ENCODE peak calls at places on chromosomes 3 and 15, in five cellular contexts. O is HFFc6; Y is left cardiac atrium; W is activated naive CD8-positive, alpha-beta T cell treated with anti-CD3 and anti-CD28 coated beads for 36 hours; X is NCI-H345. A is an unnamed sample.

GRCh38 chr15:29844290-29844903 is 22.1 kb upstream of the TJP1 start:
- DNase-seq in X (no peak), Y (no peak), O (peak), W (no peak), A (no peak)

GRCh38 chr3:174023445-174023844 is 625.9 kb downstream of the NLGN1 start:
- DNase-seq in X (peak), O (no peak), Y (no peak), W (no peak), A (no peak)

GRCh38 chr15:48499978-48500377 is 145.5 kb downstream of the FBN1 start:
- DNase-seq in O (no peak), Y (no peak), W (no peak), X (no peak), A (no peak)

GRCh38 chr3:22103423-22103822 is 352.4 kb upstream of the ZNF385D start:
- DNase-seq in W (no peak), X (no peak), Y (no peak), O (no peak), A (no peak)

GRCh38 chr3:14803101-14803980 is 15.4 kb upstream of the FGD5 start:
- DNase-seq in X (no peak), Y (peak), O (no peak), W (peak), A (peak)

GRCh38 chr15:35616436-35617271 is 70.7 kb upstream of the DPH6 start:
- DNase-seq in X (no peak), O (no peak), Y (no peak), W (no peak), A (no peak)

GRCh38 chr3:11643212-11644087 is at the start of gene VGLL4:
- DNase-seq in X (no peak), O (peak), Y (peak), W (peak), A (peak)

GRCh38 chr15:82768414-82769081 is 37.3 kb downstream of the FSD2 start:
- DNase-seq in W (no peak), X (no peak), Y (no peak), O (peak), A (peak)

GRCh38 chr15:76533060-76533955 is 196.7 kb downstream of the ISL2 start:
- DNase-seq in W (no peak), Y (no peak), X (peak), O (no peak), A (no peak)

GRCh38 chr15:33131880-33132279 is 62.6 kb downstream of the FMN1 start:
- DNase-seq in Y (no peak), X (no peak), O (no peak), W (no peak), A (peak)

GRCh38 chr15:70530906-70531305 is 232.5 kb downstream of the UACA start:
- DNase-seq in O (no peak), W (no peak), X (no peak), Y (no peak), A (no peak)

GRCh38 chr3:151580592-151580991 is 119.7 kb upstream of the IGSF10 start:
- DNase-seq in W (no peak), Y (no peak), X (no peak), O (peak), A (peak)

GRCh38 chr3:50205719-50206276 is 727 bp downstream of the SLC38A3 start:
- DNase-seq in O (no peak), W (peak), X (no peak), Y (peak), A (no peak)

GRCh38 chr15:56965614-56966013 is 47.2 kb downstream of the TCF12 start:
- DNase-seq in X (no peak), O (no peak), Y (no peak), W (no peak), A (no peak)

GRCh38 chr3:183566882-183567281 is 11.4 kb upstream of the KLHL6 start:
- DNase-seq in O (no peak), W (no peak), Y (no peak), X (no peak), A (no peak)

GRCh38 chr3:159619341-159619885 is 369.2 kb upstream of the IL12A start:
- DNase-seq in Y (no peak), O (peak), X (peak), W (no peak), A (peak)

GRCh38 chr3:192409203-192409837 is 318.0 kb downstream of the FGF12 start:
- DNase-seq in W (no peak), O (no peak), Y (peak), X (peak), A (no peak)

GRCh38 chr3:11539677-11540076 is 104.0 kb downstream of the VGLL4 start:
- DNase-seq in W (no peak), Y (no peak), X (peak), O (no peak), A (no peak)

GRCh38 chr3:108085821-108086350 is 4.9 kb downstream of the CD47 start:
- DNase-seq in W (no peak), Y (no peak), X (no peak), O (no peak), A (no peak)

GRCh38 chr3:197259096-197259495 is 39.3 kb downstream of the DLG1 start:
- DNase-seq in Y (no peak), W (no peak), X (no peak), O (no peak), A (no peak)

GRCh38 chr15:100866386-100867330 is 13.0 kb upstream of the ALDH1A3 start:
- DNase-seq in Y (no peak), O (no peak), X (no peak), W (no peak), A (no peak)

GRCh38 chr3:114624676-114625181 is 330.9 kb downstream of the TIGIT start:
- DNase-seq in O (peak), Y (peak), X (no peak), W (peak), A (peak)

GRCh38 chr3:118772036-118773030 is 262.3 kb downstream of the IGSF11 start:
- DNase-seq in W (no peak), X (peak), Y (no peak), O (no peak), A (no peak)

GRCh38 chr3:53312832-53313231 is 34.5 kb downstream of the DCP1A start:
- DNase-seq in X (no peak), Y (no peak), W (no peak), O (no peak), A (no peak)

GRCh38 chr3:15845475-15845874 is 47.7 kb upstream of the ANKRD28 start:
- DNase-seq in O (no peak), W (no peak), Y (no peak), X (no peak), A (no peak)

GRCh38 chr15:35933531-35933930 is 387.6 kb upstream of the DPH6 start:
- DNase-seq in O (no peak), W (no peak), Y (no peak), X (no peak), A (no peak)

GRCh38 chr15:88813960-88814359 is 10.7 kb downstream of the ACAN start:
- DNase-seq in Y (no peak), O (no peak), X (no peak), W (no peak), A (no peak)

GRCh38 chr15:63223463-63223862 is 34.1 kb downstream of the RAB8B start:
- DNase-seq in W (no peak), Y (no peak), X (no peak), O (no peak), A (no peak)

GRCh38 chr15:35622641-35623340 is 76.8 kb upstream of the DPH6 start:
- DNase-seq in O (no peak), Y (no peak), W (no peak), X (no peak), A (no peak)

GRCh38 chr3:109023656-109024254 is 70.1 kb upstream of the GUCA1C start:
- DNase-seq in Y (peak), W (peak), X (peak), O (peak), A (peak)

GRCh38 chr15:57159767-57160166 is 216.5 kb upstream of the CGNL1 start:
- DNase-seq in X (no peak), O (no peak), W (no peak), Y (no peak), A (no peak)

GRCh38 chr3:48400824-48401433 is 28.9 kb downstream of the FBXW12 start:
- DNase-seq in Y (peak), W (peak), O (peak), X (peak), A (peak)

GRCh38 chr3:51705276-51706020 is 1.4 kb upstream of the GRM2 start:
- DNase-seq in Y (peak), W (no peak), O (no peak), X (no peak), A (no peak)

GRCh38 chr3:194488007-194488742 is 1.4 kb upstream of the ATP13A3 start:
- DNase-seq in O (no peak), Y (peak), W (no peak), X (no peak), A (no peak)

GRCh38 chr3:124832782-124833709 is 54.1 kb downstream of the ITGB5 start:
- DNase-seq in Y (no peak), W (no peak), O (peak), X (no peak), A (peak)

GRCh38 chr3:106277731-106278130 is 408.9 kb upstream of the CBLB start:
- DNase-seq in X (no peak), Y (no peak), W (no peak), O (no peak), A (no peak)

GRCh38 chr15:78682693-78683410 is 41.8 kb upstream of the CHRNB4 start:
- DNase-seq in W (no peak), O (no peak), X (no peak), Y (no peak), A (no peak)

GRCh38 chr3:23888617-23889228 is 28.1 kb downstream of the NKIRAS1 start:
- DNase-seq in X (peak), Y (no peak), O (peak), W (no peak), A (peak)

GRCh38 chr3:108489776-108490175 is 20.6 kb downstream of the MYH15 start:
- DNase-seq in X (peak), Y (no peak), W (peak), O (peak), A (peak)

GRCh38 chr3:15804553-15805095 is 6.8 kb upstream of the ANKRD28 start:
- DNase-seq in Y (no peak), X (no peak), W (no peak), O (no peak), A (no peak)

A was measured in brain microvascular endothelial cell.